ENCODE peak calls at places on chromosomes 4 and X, in eight cellular contexts. C, P, L, X, I, O, G and E are unnamed samples.

GRCh38 chrX:96689951-96690350 is 5.3 kb downstream of the DIAPH2 start:
- DNase-seq in I (no peak), P (no peak), C (no peak), X (peak), L (no peak), O (no peak), G (no peak), E (no peak)

GRCh38 chrX:4830880-4831557 is 1117.6 kb upstream of the PRKX start:
- DNase-seq in I (no peak), G (no peak), L (no peak), P (no peak), X (no peak), O (no peak), C (no peak), E (no peak)

GRCh38 chrX:9646471-9647038 is 119.1 kb downstream of the GPR143 start:
- DNase-seq in C (no peak), P (no peak), I (no peak), L (no peak), G (no peak), O (no peak), X (no peak), E (no peak)

GRCh38 chrX:53695901-53696300 is 9.4 kb upstream of the HUWE1 start:
- DNase-seq in G (no peak), C (no peak), X (no peak), P (no peak), O (no peak), I (no peak), L (no peak), E (no peak)

GRCh38 chr4:40333921-40334352 is 1.2 kb upstream of the CHRNA9 start:
- DNase-seq in O (peak), G (no peak), C (no peak), I (peak), L (no peak), X (peak), P (no peak), E (no peak)

GRCh38 chr4:16824278-16824806 is 74.1 kb downstream of the LDB2 start:
- DNase-seq in I (no peak), O (no peak), X (no peak), G (no peak), P (no peak), L (no peak), C (no peak), E (no peak)

GRCh38 chrX:38882894-38883620 is 81.8 kb downstream of the MID1IP1 start:
- DNase-seq in G (no peak), I (peak), P (peak), X (peak), L (no peak), C (no peak), O (peak), E (no peak)

GRCh38 chr4:86014599-86014998 is 345.3 kb downstream of the MAPK10 start:
- DNase-seq in P (no peak), I (no peak), L (no peak), G (no peak), X (no peak), O (no peak), C (no peak), E (no peak)

GRCh38 chr4:180695851-180696250 is 1547.4 kb upstream of the TENM3 start:
- DNase-seq in C (no peak), P (peak), O (peak), G (peak), L (no peak), I (no peak), X (peak), E (no peak)

GRCh38 chr4:108113229-108113628 is 55.5 kb downstream of the LEF1 start:
- DNase-seq in O (no peak), I (peak), P (no peak), X (no peak), C (peak), G (no peak), L (peak), E (peak)

GRCh38 chr4:151957163-151957562 is 196.4 kb upstream of the GATB start:
- DNase-seq in C (no peak), X (no peak), G (no peak), L (no peak), P (no peak), I (no peak), O (no peak), E (no peak)

GRCh38 chr4:119240568-119240967 is 28.1 kb downstream of the USP53 start:
- DNase-seq in G (no peak), I (no peak), X (no peak), C (no peak), P (no peak), O (no peak), L (no peak), E (no peak)

GRCh38 chrX:130529531-130529930 is 127.7 kb downstream of the RBMX2 start:
- DNase-seq in I (no peak), P (no peak), X (no peak), C (no peak), L (no peak), O (no peak), G (no peak), E (no peak)

GRCh38 chr4:173793937-173794510 is 264.0 kb upstream of the HAND2 start:
- DNase-seq in C (no peak), L (no peak), P (no peak), I (peak), G (peak), O (no peak), X (peak), E (no peak)

GRCh38 chrX:76279007-76279406 is 106.1 kb downstream of the PBDC1 start:
- DNase-seq in I (peak), C (no peak), P (peak), G (peak), L (peak), X (peak), O (peak), E (no peak)